ENCODE peak calls at places on chromosome 21, in five cellular contexts. I is amniotic stem cell, O is iris pigment epithelial cell, K is dermis microvascular lymphatic vessel endothelial cell, S is pancreas. N is an unnamed sample.

GRCh38 chr21:25934771-25935224 is 200.0 kb downstream of the GABPA start:
- DNase-seq in I (peak; percentile 68), O (peak; percentile 99), K (peak; percentile 97), S (no peak), N (no peak)

GRCh38 chr21:43814215-43815106 is 25.1 kb downstream of the RRP1 start:
- DNase-seq in I (no peak), O (no peak), K (no peak), S (peak; percentile 60), N (no peak)

GRCh38 chr21:25424674-25425073 is 182.6 kb downstream of the MRPL39 start:
- DNase-seq in I (no peak), O (no peak), K (no peak), S (no peak), N (no peak)

GRCh38 chr21:42569732-42570301 is 56.2 kb downstream of the SLC37A1 start:
- DNase-seq in I (no peak), O (no peak), K (no peak), S (peak; percentile 40), N (no peak)

GRCh38 chr21:40511976-40512375 is 335.0 kb downstream of the DSCAM start:
- DNase-seq in I (peak; percentile 14), O (no peak), K (no peak), S (no peak), N (no peak)

GRCh38 chr21:37079211-37079824 is 6.3 kb downstream of the TTC3 start:
- DNase-seq in I (no peak), O (no peak), K (peak; percentile 13), S (no peak), N (no peak)

GRCh38 chr21:42174173-42174572 is 44.8 kb upstream of the ABCG1 start:
- DNase-seq in I (no peak), O (no peak), K (no peak), S (no peak), N (no peak)

GRCh38 chr21:37008705-37009104 is 2.2 kb downstream of the RIPPLY3 start:
- DNase-seq in I (no peak), O (no peak), K (no peak), S (no peak), N (no peak)

GRCh38 chr21:36068748-36069398 is 951 bp upstream of the CBR1 start:
- DNase-seq in I (no peak), O (no peak), K (no peak), S (no peak), N (no peak)

GRCh38 chr21:28427356-28428022 is 565.2 kb downstream of the LTN1 start:
- DNase-seq in I (no peak), O (peak; percentile 67), K (no peak), S (no peak), N (no peak)

GRCh38 chr21:36487641-36488307 is 7.9 kb upstream of the CLDN14 start:
- DNase-seq in I (no peak), O (peak; percentile 80), K (peak; percentile 84), S (no peak), N (no peak)

GRCh38 chr21:17854771-17855170 is 35.6 kb upstream of the C21orf91 start:
- DNase-seq in I (no peak), O (no peak), K (no peak), S (no peak), N (no peak)

GRCh38 chr21:41090981-41091380 is 77.0 kb upstream of the BACE2 start:
- DNase-seq in I (no peak), O (no peak), K (no peak), S (no peak), N (no peak)

GRCh38 chr21:31630062-31630711 is 29.3 kb upstream of the SOD1 start:
- DNase-seq in I (no peak), O (peak; percentile 98), K (peak; percentile 94), S (no peak), N (no peak)

GRCh38 chr21:38951095-38951745 is 145.5 kb downstream of the ETS2 start:
- DNase-seq in I (no peak), O (no peak), K (no peak), S (no peak), N (no peak)

GRCh38 chr21:41940431-41940830 is 13.4 kb downstream of the C2CD2 start:
- DNase-seq in I (no peak), O (no peak), K (no peak), S (no peak), N (peak; percentile 32)

GRCh38 chr21:32083175-32083574 is 195.7 kb downstream of the MIS18A start:
- DNase-seq in I (no peak), O (no peak), K (peak; percentile 27), S (no peak), N (no peak)

GRCh38 chr21:43340491-43341348 is 86.2 kb downstream of the SIK1 start:
- DNase-seq in I (peak; percentile 31), O (peak; percentile 90), K (peak; percentile 68), S (peak; percentile 50), N (no peak)

GRCh38 chr21:45504516-45505415 is 37.5 kb downstream of the SLC19A1 start:
- DNase-seq in I (no peak), O (no peak), K (no peak), S (peak; percentile 76), N (peak; percentile 77)

GRCh38 chr21:42849759-42850412 is 29.5 kb downstream of the WDR4 start:
- DNase-seq in I (no peak), O (no peak), K (no peak), S (peak; percentile 34), N (no peak)

N was measured in chondrocyte.